ENCODE peak calls at places on chromosomes 13 and 19, in seven cellular contexts. P is H1, Z is sigmoid colon, D is HepG2, Q is transverse colon, S is suprapubic skin, O is esophagus muscularis mucosa. F is an unnamed sample.

GRCh38 chr13:110233181-110233641 is 73.7 kb downstream of the COL4A1 start:
- DNase-seq in S (no peak), Q (no peak), P (no peak), O (peak; percentile 93), Z (peak; percentile 90), D (no peak), F (no peak)

GRCh38 chr13:41060723-41061074 is 610 bp upstream of the WBP4 start:
- DNase-seq in P (peak; percentile 27), S (peak; percentile 91), Q (peak; percentile 81), Z (peak; percentile 90), D (peak; percentile 56), O (peak; percentile 94), F (peak; percentile 84)

GRCh38 chr13:71864094-71864980 is 2.7 kb downstream of the DACH1 start:
- DNase-seq in S (peak; percentile 63), Z (peak; percentile 57), Q (peak; percentile 81), O (no peak), D (no peak), P (no peak), F (no peak)

GRCh38 chr19:43412441-43412840 is 2.2 kb upstream of the TEX101 start:
- DNase-seq in D (no peak), P (no peak), Z (no peak), O (no peak), S (no peak), Q (no peak), F (no peak)

GRCh38 chr13:102399791-102400618 is 1.8 kb downstream of the FGF14 start:
- DNase-seq in O (no peak), Z (peak; percentile 65), Q (peak; percentile 9), D (no peak), P (no peak), S (peak; percentile 64), F (no peak)

GRCh38 chr19:48695743-48696352 is at the start of gene FUT2:
- DNase-seq in S (no peak), Z (no peak), D (no peak), Q (peak; percentile 90), P (no peak), O (no peak), F (peak; percentile 90)

GRCh38 chr13:59409211-59409610 is 754.5 kb downstream of the DIAPH3 start:
- DNase-seq in Q (peak; percentile 13), O (no peak), D (no peak), S (no peak), Z (peak; percentile 85), P (no peak), F (peak; percentile 84)

GRCh38 chr19:51572908-51573307 is 1.8 kb downstream of the ZNF175 start:
- DNase-seq in S (no peak), D (no peak), Z (no peak), O (no peak), Q (no peak), P (no peak), F (no peak)

GRCh38 chr19:41551212-41551610 is 24.8 kb upstream of the CEACAM21 start:
- DNase-seq in S (no peak), D (no peak), O (no peak), P (no peak), Z (peak; percentile 40), Q (no peak), F (no peak)

GRCh38 chr19:51777570-51778460 is 16.8 kb downstream of the FPR2 start:
- DNase-seq in O (peak; percentile 62), Q (peak; percentile 56), D (peak; percentile 74), Z (peak; percentile 87), S (peak; percentile 74), P (peak; percentile 51), F (peak; percentile 45)

GRCh38 chr19:43780706-43781525 is at the start of gene KCNN4:
- DNase-seq in D (no peak), P (no peak), Z (no peak), O (no peak), Q (peak; percentile 88), S (no peak), F (peak; percentile 57)

GRCh38 chr13:33544308-33544707 is 258.8 kb upstream of the STARD13 start:
- DNase-seq in Z (no peak), O (no peak), S (no peak), P (no peak), D (no peak), Q (no peak), F (no peak)

GRCh38 chr13:42753697-42754096 is 27.7 kb upstream of the FAM216B start:
- DNase-seq in P (no peak), Z (no peak), O (no peak), S (no peak), Q (no peak), D (no peak), F (no peak)

GRCh38 chr19:42532881-42533280 is 4.6 kb upstream of the CEACAM1 start:
- DNase-seq in Z (no peak), Q (no peak), S (no peak), P (no peak), D (no peak), O (no peak), F (no peak)

GRCh38 chr19:33208904-33209843 is 15.0 kb downstream of the LRP3 start:
- DNase-seq in O (no peak), D (no peak), P (no peak), Q (no peak), Z (peak; percentile 56), S (no peak), F (no peak)

GRCh38 chr19:3537101-3537437 is 1.9 kb upstream of the TEKTIP1 start:
- DNase-seq in S (no peak), P (no peak), D (no peak), Q (no peak), Z (no peak), O (no peak), F (no peak)
- TF ChIP-seq POLR2AphosphoS5 in S (no peak), P (no peak), D (no peak), Q (no peak), Z (no peak), O (no peak), F (no peak)

GRCh38 chr13:98909016-98909415 is 68.8 kb downstream of the DOCK9 start:
- DNase-seq in O (no peak), D (no peak), P (no peak), S (no peak), Z (no peak), Q (no peak), F (no peak)

GRCh38 chr13:98915563-98916348 is 62.1 kb downstream of the DOCK9 start:
- DNase-seq in P (no peak), Q (no peak), O (no peak), S (no peak), Z (no peak), D (no peak), F (no peak)

GRCh38 chr13:98906746-98907502 is 70.9 kb downstream of the DOCK9 start:
- DNase-seq in O (no peak), S (no peak), Z (no peak), Q (no peak), D (no peak), P (no peak), F (no peak)

GRCh38 chr13:98912846-98913245 is 65.0 kb downstream of the DOCK9 start:
- DNase-seq in P (no peak), S (no peak), O (no peak), Z (no peak), Q (no peak), D (no peak), F (no peak)

DNA sequence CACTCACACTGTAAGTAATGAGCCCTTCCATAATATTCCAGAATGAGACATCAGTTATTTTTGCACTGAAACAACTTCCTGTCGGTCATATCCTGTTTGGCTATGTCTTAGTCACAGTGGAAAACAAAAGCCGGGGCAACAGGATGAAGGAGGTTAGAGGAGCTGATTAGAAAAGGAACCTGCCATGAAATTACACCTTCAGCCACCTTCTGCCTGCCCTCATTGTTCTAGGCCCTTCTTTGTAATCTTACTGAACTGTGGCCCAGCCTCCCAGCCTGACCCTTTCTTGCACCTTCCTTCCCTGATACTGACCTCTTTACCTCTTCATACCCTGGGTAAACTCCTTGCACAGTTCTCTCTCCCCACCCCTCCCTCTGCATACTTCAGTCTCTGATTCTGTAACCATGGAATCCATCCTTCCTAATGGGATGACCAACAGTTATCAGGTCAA is 67.3 kb downstream of the DOCK9 start:
- DNase-seq in P (no peak), D (peak; percentile 7), O (no peak), S (no peak), Q (no peak), Z (no peak), F (no peak)
- TF ChIP-seq EP300 in P (no peak), D (no peak), O (no peak), S (no peak), Q (no peak), Z (no peak), F (no peak)

DNA sequence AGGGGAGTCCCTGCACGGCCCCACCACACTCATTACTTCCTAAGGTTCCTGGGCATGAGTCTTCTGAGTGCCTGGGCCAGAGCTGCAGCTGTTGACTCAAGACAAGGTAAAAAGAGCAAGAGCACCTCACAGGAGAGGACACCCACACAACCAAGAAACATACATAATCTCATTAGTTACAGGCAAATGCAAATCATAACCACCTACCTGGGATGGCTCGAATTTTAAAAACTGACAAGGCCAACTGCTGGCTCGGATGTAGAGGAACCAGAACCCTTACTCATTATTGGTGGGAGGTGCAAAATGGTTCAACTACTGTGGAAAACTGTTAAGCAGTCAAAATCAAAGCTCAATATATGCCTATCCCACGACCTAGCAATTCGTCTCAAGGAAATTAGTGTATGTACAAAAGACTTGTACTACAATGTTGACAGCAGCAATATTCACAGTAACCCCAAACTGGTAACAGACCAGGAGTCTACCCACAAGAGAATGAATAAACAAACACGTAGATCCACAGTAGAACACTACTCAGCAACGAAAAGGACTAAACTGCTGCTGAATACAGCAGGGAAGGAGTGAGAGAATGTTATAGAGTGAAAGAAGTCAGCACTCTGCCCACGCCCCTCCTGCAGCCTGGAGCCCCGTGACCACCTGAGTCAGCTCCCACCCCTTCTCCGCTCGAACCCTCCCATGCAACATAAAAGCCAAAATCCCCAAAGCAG is 15.8 kb downstream of the AKT2 start:
- DNase-seq in O (no peak), P (no peak), Z (no peak), D (no peak), S (no peak), Q (no peak), F (no peak)
- TF ChIP-seq POLR2A in O (no peak), P (no peak), Z (no peak), D (no peak), S (no peak), Q (no peak), F (no peak)

GRCh38 chr19:1429750-1430149 is 8.4 kb upstream of the RPS15 start:
- DNase-seq in S (no peak), P (no peak), Z (no peak), Q (peak; percentile 36), O (no peak), D (no peak), F (peak; percentile 77)
- TF ChIP-seq POLR2AphosphoS5 in S (no peak), P (no peak), Z (no peak), Q (no peak), O (no peak), D (no peak), F (peak; percentile 29)

GRCh38 chr13:50701469-50701868 is 142.0 kb downstream of the DLEU7 start:
- DNase-seq in D (no peak), Q (no peak), Z (no peak), S (no peak), O (no peak), P (no peak), F (no peak)
- TF ChIP-seq EP300 in D (no peak), Q (no peak), Z (no peak), S (no peak), O (no peak), P (no peak), F (no peak)

GRCh38 chr19:13002389-13002898 is 7.2 kb downstream of the NFIX start:
- DNase-seq in S (peak; percentile 71), O (no peak), D (no peak), P (no peak), Z (peak; percentile 93), Q (no peak), F (peak; percentile 73)
- TF ChIP-seq POLR2A in S (no peak), O (no peak), D (no peak), P (no peak), Z (no peak), Q (no peak), F (no peak)